ENCODE peak calls at places on chromosomes 7 and 10, in four cellular contexts. D is suprapubic skin, F is heart left ventricle, G is cardiac muscle cell. H is an unnamed sample. For H3K4me1, the result is how much of the 10 kb centered on the place peaks cover.

GRCh38 chr10:102546606-102547310 is 43.0 kb downstream of the SUFU start:
- DNase-seq in G (peak), F (no peak), D (no peak), H (no peak)

GRCh38 chr10:2972216-2972615 is 95.1 kb upstream of the PFKP start:
- DNase-seq in F (no peak), G (no peak), D (no peak), H (no peak)

GRCh38 chr10:11163990-11164805 is 146.5 kb downstream of the CELF2 start:
- DNase-seq in F (peak), G (no peak), D (no peak), H (peak)

GRCh38 chr10:70743430-70743788 is 41.8 kb downstream of the TBATA start:
- DNase-seq in F (no peak), G (no peak), D (no peak), H (no peak)

GRCh38 chr7:79988642-79989041 is 146.0 kb upstream of the GNAI1 start:
- DNase-seq in D (no peak), F (no peak), G (no peak), H (no peak)

GRCh38 chr7:4612939-4613841 is 68.9 kb upstream of the FOXK1 start:
- DNase-seq in D (no peak), F (peak), G (peak), H (no peak)

GRCh38 chr10:131617113-131617877 is 283.5 kb upstream of the PPP2R2D start:
- DNase-seq in D (no peak), F (no peak), G (no peak), H (no peak)

GRCh38 chr10:15483215-15483970 is 112.3 kb upstream of the FAM171A1 start:
- DNase-seq in F (no peak), D (no peak), G (peak), H (no peak)

GRCh38 chr10:58820862-58821559 is 308.3 kb downstream of the BICC1 start:
- DNase-seq in F (no peak), G (peak), D (no peak), H (no peak)

GRCh38 chr7:45872116-45873034 is 507 bp downstream of the CCDC201 start:
- DNase-seq in G (peak), D (no peak), F (no peak), H (no peak)

GRCh38 chr7:18004372-18004771 is 23.3 kb downstream of the PRPS1L1 start:
- DNase-seq in F (no peak), D (no peak), G (peak), H (no peak)

GRCh38 chr7:140656548-140657515 is 15.9 kb upstream of the ADCK2 start:
- DNase-seq in D (peak), F (peak), G (peak), H (no peak)

GRCh38 chr10:103603382-103603781 is 109.9 kb downstream of the NEURL1 start:
- DNase-seq in F (no peak), G (no peak), D (no peak), H (no peak)

GRCh38 chr7:133530682-133531081 is 277.8 kb downstream of the EXOC4 start:
- DNase-seq in F (no peak), D (no peak), G (peak), H (no peak)

GRCh38 chr10:71213127-71213616 is 802 bp downstream of the UNC5B start:
- DNase-seq in F (no peak), D (peak), G (peak), H (no peak)

GRCh38 chr10:78568664-78569063 is 500.1 kb upstream of the ZMIZ1 start:
- DNase-seq in G (no peak), D (no peak), F (no peak), H (no peak)

GRCh38 chr10:79938728-79939380 is 10.1 kb downstream of the SFTPD start:
- DNase-seq in F (peak), G (no peak), D (peak), H (no peak)

GRCh38 chr7:47651355-47652317 is 69.7 kb upstream of the TNS3 start:
- DNase-seq in G (peak), D (no peak), F (no peak), H (no peak)

GRCh38 chr7:155496267-155497005 is 38.5 kb downstream of the EN2 start:
- DNase-seq in F (no peak), D (no peak), G (no peak), H (no peak)

GRCh38 chr10:113683300-113683699 is 3.6 kb downstream of the CASP7 start:
- DNase-seq in F (no peak), G (no peak), D (no peak), H (no peak)

GRCh38 chr10:16904619-16905018 is 87.4 kb upstream of the RSU1 start:
- DNase-seq in D (no peak), F (no peak), G (peak), H (no peak)

GRCh38 chr10:3754727-3755439 is 30.1 kb downstream of the KLF6 start:
- DNase-seq in F (no peak), D (no peak), G (peak), H (no peak)

GRCh38 chr7:52777423-52777822 is 258.0 kb upstream of the POM121L12 start:
- DNase-seq in G (no peak), D (no peak), F (no peak), H (no peak)

GRCh38 chr7:130887182-130888016 is 153.4 kb upstream of the KLF14 start:
- DNase-seq in G (peak), F (no peak), D (no peak), H (no peak)

GRCh38 chr7:19572566-19572965 is 136.3 kb downstream of the POLR1F start:
- DNase-seq in G (peak), F (no peak), D (no peak), H (no peak)

GRCh38 chr10:119783665-119784027 is 57.8 kb downstream of the INPP5F start:
- DNase-seq in G (no peak), F (no peak), D (no peak), H (no peak)

GRCh38 chr7:44460325-44460724 is 30.1 kb downstream of the NUDCD3 start:
- DNase-seq in G (no peak), D (no peak), F (no peak), H (peak)

GRCh38 chr7:41203542-41203941 is 499.3 kb downstream of the INHBA start:
- DNase-seq in F (no peak), D (no peak), G (no peak), H (no peak)

GRCh38 chr10:87930929-87931835 is 67.8 kb downstream of the PTEN start:
- DNase-seq in G (no peak), F (no peak), D (no peak), H (no peak)

GRCh38 chr7:3673524-3673923 is 372.5 kb downstream of the SDK1 start:
- DNase-seq in F (no peak), D (no peak), G (peak), H (peak)

GRCh38 chr10:93333278-93333978 is 148.7 kb downstream of the MYOF start:
- DNase-seq in F (no peak), D (no peak), G (no peak), H (no peak)
- H3K27ac ChIP-seq in F (no peak), D (peak), G (no peak), H (no peak)

GRCh38 chr10:28492556-28492955 is 40.4 kb upstream of the WAC start:
- DNase-seq in D (no peak), G (no peak), F (no peak), H (no peak)

GRCh38 chr10:28494420-28494819 is 38.5 kb upstream of the WAC start:
- DNase-seq in G (no peak), D (no peak), F (no peak), H (no peak)

GRCh38 chr10:28489201-28489600 is 43.7 kb upstream of the WAC start:
- DNase-seq in F (no peak), D (no peak), G (no peak), H (no peak)

GRCh38 chr10:28495084-28495483 is 37.8 kb upstream of the WAC start:
- DNase-seq in D (no peak), F (no peak), G (no peak), H (no peak)

DNA sequence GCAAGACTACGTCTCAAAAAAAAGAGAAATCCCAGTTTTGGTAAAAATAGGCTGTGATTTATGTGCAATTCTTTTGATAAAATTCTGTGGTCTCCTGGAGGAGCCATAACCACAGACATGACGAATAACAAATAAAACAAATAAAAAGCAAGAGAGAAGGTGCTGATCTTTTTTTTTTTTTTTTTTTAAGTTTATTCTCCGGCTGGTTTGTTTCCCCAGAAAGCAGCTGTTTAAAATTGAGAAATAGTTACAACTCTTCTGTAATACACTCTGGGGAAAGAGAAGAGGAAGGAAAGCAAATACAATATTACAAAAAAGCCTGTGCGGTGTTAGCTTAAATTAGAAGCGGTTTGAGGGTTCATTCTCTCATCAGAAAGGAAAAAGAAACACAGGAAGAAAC is 40.8 kb upstream of the WAC start:
- DNase-seq in G (no peak), F (no peak), D (no peak), H (no peak)
- H3K4me1 ChIP-seq in G (under half), F (under half), D (under half), H (under half)

DNA sequence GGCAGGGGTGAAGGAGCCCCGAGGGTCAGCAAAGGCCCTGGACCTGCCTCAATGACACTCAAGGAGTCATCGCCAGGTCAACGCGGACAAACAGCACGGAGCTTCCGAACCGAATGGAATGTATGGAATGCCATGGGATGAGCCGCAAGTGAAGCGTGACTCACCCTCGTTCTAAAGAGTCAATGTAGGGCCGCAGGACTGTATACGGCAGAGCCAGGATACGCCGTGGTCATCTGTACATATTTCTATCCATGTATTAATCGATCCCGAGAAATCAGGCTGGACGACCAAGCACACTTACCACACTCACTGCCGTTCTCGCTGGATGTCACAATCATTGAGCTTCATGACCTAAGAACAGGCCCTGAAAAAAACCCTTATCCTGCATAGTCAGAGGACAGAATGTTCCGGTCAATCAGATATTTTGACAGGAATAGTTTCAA is 4.3 kb downstream of the SNX8 start:
- DNase-seq in D (no peak), F (no peak), G (peak), H (no peak)
- H3K27ac ChIP-seq in D (peak), F (no peak), G (no peak), H (no peak)

DNA sequence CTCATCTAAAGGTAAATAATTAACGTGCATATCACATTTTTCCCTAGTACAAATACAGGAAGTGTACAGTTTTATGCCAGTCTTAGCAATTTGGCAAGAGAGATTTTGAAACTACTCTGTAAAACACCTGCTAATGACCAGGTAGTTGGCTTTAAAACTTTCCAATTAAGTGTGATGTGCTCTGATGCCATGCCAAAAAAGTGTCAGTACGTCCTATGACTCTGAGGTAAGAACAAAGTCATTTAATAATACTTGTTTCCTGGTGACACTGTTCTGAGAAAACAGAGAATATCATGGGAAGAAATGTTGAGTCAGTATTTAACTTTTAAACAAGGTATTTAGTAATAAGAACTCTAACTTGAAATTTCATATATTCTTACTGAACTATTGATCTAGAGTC is 9.6 kb downstream of the PDZD8 start:
- DNase-seq in D (no peak), G (no peak), F (no peak), H (no peak)
- H3K4me1 ChIP-seq in D (under half), G (under half), F (half or more), H (under half)

DNA sequence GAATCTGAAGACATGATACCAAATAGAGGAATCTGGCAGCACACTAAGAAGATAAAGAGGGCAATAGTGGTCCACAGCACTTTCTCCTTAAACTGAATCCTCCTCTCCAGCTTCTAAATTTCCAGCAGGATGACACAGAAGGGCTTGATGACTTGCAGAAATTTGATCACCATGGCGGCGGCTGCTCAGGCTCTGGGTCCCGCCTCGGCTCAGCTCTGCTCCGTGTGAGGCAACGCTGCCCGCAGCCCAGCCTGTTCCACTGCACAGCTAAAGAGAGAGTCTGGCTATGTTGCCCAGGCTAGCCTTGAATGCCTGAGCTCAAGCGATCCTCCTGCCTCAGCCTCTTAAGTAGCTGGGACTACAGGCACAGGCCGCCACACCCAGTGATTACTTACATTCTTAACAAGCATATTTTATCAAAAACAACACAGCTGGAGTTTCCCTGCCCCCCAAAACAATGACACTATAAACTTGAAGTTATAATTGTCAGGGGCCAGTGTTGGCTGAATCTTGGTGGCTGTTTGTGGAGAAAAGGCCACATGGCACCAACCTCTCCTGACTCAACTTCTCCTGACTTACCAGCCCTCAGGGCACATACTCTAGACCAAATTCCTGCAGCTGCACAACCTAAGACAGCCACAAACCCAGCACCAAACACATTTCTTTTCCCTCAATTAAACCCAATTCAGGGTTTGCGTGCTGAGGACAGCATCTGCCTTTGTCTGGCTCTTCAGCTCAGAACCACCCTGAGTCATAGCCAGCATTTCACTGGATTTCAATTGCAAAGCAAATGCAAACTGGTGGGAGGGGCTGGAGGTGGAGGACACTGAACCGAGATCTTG is 11.6 kb upstream of the TNPO3 start:
- DNase-seq in F (no peak), D (no peak), G (peak), H (no peak)
- H3K27ac ChIP-seq in F (no peak), D (no peak), G (no peak), H (peak)

GRCh38 chr7:27952393-27953290 is 212.7 kb downstream of the TAX1BP1 start:
- DNase-seq in D (no peak), G (peak), F (no peak), H (no peak)
- H3K4me1 ChIP-seq in D (under half), G (under half), F (under half), H (under half)

GRCh38 chr10:86668297-86669165 is at the start of gene LDB3:
- DNase-seq in D (no peak), G (peak), F (peak), H (no peak)
- H3K27ac ChIP-seq in D (peak), G (peak), F (peak), H (no peak)